ENCODE peak calls at places on chromosomes 6 and 20, in six cellular contexts. M is stimulated activated CD4-positive, alpha-beta T cell treated with anti-CD3 and anti-CD28 coated beads, Interleukin-2, amount 100 ng/mL, for 48 hours; V is effector CD4-positive, alpha-beta T cell; D is stromal cell of bone marrow; B is Kasumi-1; W is NCI-H1694. T is an unnamed sample.

GRCh38 chr20:38725959-38726848 is 1.9 kb downstream of the SLC32A1 start:
- DNase-seq in M (peak; percentile 46), V (no peak), D (no peak), W (peak; percentile 38), B (no peak), T (peak; percentile 48)

GRCh38 chr6:11912420-11912819 is 99.7 kb upstream of the HIVEP1 start:
- DNase-seq in B (peak; percentile 2), M (no peak), W (no peak), D (no peak), V (no peak), T (no peak)

GRCh38 chr6:50791900-50792508 is 26.7 kb upstream of the TFAP2B start:
- DNase-seq in W (peak; percentile 37), V (no peak), B (peak; percentile 60), D (peak; percentile 9), M (no peak), T (peak; percentile 78)

GRCh38 chr6:37622639-37623038 is 75.0 kb downstream of the MDGA1 start:
- DNase-seq in V (no peak), W (no peak), D (no peak), B (no peak), M (peak; percentile 37), T (no peak)

GRCh38 chr20:10414982-10415650 is 18.9 kb downstream of the MKKS start:
- DNase-seq in D (no peak), M (no peak), W (no peak), B (no peak), V (no peak), T (no peak)

GRCh38 chr6:8830794-8831193 is 395.4 kb upstream of the SLC35B3 start:
- DNase-seq in D (no peak), W (no peak), V (no peak), B (no peak), M (no peak), T (no peak)

GRCh38 chr20:49181265-49181877 is 6.8 kb downstream of the STAU1 start:
- DNase-seq in V (no peak), B (no peak), W (no peak), M (no peak), D (no peak), T (no peak)

GRCh38 chr6:156798091-156798735 is 21.0 kb downstream of the ARID1B start:
- DNase-seq in W (no peak), V (no peak), D (no peak), B (no peak), M (no peak), T (no peak)

GRCh38 chr6:31396422-31397152 is 6.8 kb upstream of the MICA start:
- DNase-seq in W (peak; percentile 50), V (peak; percentile 85), M (peak; percentile 93), B (peak; percentile 34), D (no peak), T (peak; percentile 83)

GRCh38 chr6:636488-636887 is 20.4 kb downstream of the HUS1B start:
- DNase-seq in W (no peak), M (no peak), V (no peak), B (no peak), D (no peak), T (no peak)

GRCh38 chr6:27605401-27606342 is 132.8 kb upstream of the ZNF184 start:
- DNase-seq in B (no peak), V (no peak), W (no peak), M (no peak), D (no peak), T (peak; percentile 86)

GRCh38 chr20:1299522-1299921 is 29.4 kb downstream of the SDCBP2 start:
- DNase-seq in B (no peak), M (peak; percentile 36), D (no peak), V (no peak), W (no peak), T (no peak)

GRCh38 chr6:31480574-31480973 is 17.4 kb upstream of the MICB start:
- DNase-seq in W (no peak), M (no peak), B (no peak), D (no peak), V (no peak), T (no peak)

GRCh38 chr6:50819527-50819905 is 845 bp downstream of the TFAP2B start:
- DNase-seq in V (no peak), M (no peak), B (no peak), D (no peak), W (no peak), T (peak; percentile 28)

GRCh38 chr6:41093729-41094128 is 21.0 kb downstream of the NFYA start:
- DNase-seq in W (no peak), D (no peak), B (no peak), V (no peak), M (no peak), T (no peak)

GRCh38 chr6:122749451-122750050 is 30.0 kb upstream of the FABP7 start:
- DNase-seq in D (no peak), B (no peak), V (no peak), W (no peak), M (no peak), T (no peak)

GRCh38 chr20:35595456-35595855 is 20.2 kb upstream of the SPAG4 start:
- DNase-seq in W (no peak), M (no peak), D (no peak), B (no peak), V (no peak), T (no peak)

GRCh38 chr6:99573980-99574617 is 5.6 kb upstream of the CCNC start:
- DNase-seq in W (no peak), M (no peak), D (no peak), B (no peak), V (no peak), T (no peak)

GRCh38 chr20:20373046-20373706 is 5.3 kb downstream of the INSM1 start:
- DNase-seq in V (no peak), D (peak; percentile 25), W (peak; percentile 31), M (no peak), B (no peak), T (no peak)

GRCh38 chr6:143555071-143555492 is 43.6 kb upstream of the FUCA2 start:
- DNase-seq in V (no peak), M (no peak), D (no peak), B (peak; percentile 39), W (no peak), T (no peak)

GRCh38 chr6:129765008-129765407 is 55.0 kb upstream of the ARHGAP18 start:
- DNase-seq in M (no peak), V (no peak), D (no peak), B (no peak), W (no peak), T (no peak)

GRCh38 chr6:43831211-43831610 is 61.2 kb downstream of the VEGFA start:
- DNase-seq in B (no peak), W (no peak), M (no peak), V (no peak), D (no peak), T (peak; percentile 68)

GRCh38 chr6:56400273-56400672 is 152.9 kb upstream of the COL21A1 start:
- DNase-seq in M (no peak), B (no peak), W (no peak), V (no peak), D (no peak), T (no peak)

GRCh38 chr6:138403324-138403800 is 661 bp upstream of the HEBP2 start:
- DNase-seq in D (no peak), V (peak; percentile 23), B (peak; percentile 28), W (peak; percentile 2), M (peak; percentile 21), T (peak; percentile 69)

GRCh38 chr6:10838794-10839333 is 525 bp upstream of the MAK start:
- DNase-seq in W (no peak), V (no peak), M (peak; percentile 14), B (peak; percentile 55), D (no peak), T (no peak)

GRCh38 chr6:100913400-100914276 is 32.5 kb upstream of the ASCC3 start:
- DNase-seq in D (no peak), W (no peak), V (no peak), B (no peak), M (no peak), T (peak; percentile 71)

GRCh38 chr20:48822879-48823385 is 4.9 kb downstream of the PREX1 start:
- DNase-seq in B (peak; percentile 55), D (no peak), M (no peak), V (no peak), W (no peak), T (no peak)

GRCh38 chr20:3927486-3928291 is 38.5 kb downstream of the PANK2 start:
- DNase-seq in M (no peak), W (peak; percentile 70), B (no peak), D (no peak), V (no peak), T (peak; percentile 19)

GRCh38 chr20:63344616-63345327 is 16.4 kb downstream of the CHRNA4 start:
- DNase-seq in V (no peak), M (no peak), W (no peak), B (no peak), D (peak; percentile 22), T (no peak)

GRCh38 chr6:35058041-35058675 is 83.0 kb downstream of the TCP11 start:
- DNase-seq in D (no peak), B (no peak), W (peak; percentile 52), M (no peak), V (no peak), T (peak; percentile 50)

GRCh38 chr6:44247338-44248302 is 719 bp downstream of the HSP90AB1 start:
- DNase-seq in V (peak; percentile 87), B (peak; percentile 29), W (no peak), M (peak; percentile 86), D (no peak), T (peak; percentile 81)

GRCh38 chr20:57902478-57902877 is 192.7 kb upstream of the PMEPA1 start:
- DNase-seq in B (no peak), M (no peak), D (peak; percentile 28), W (no peak), V (no peak), T (no peak)

GRCh38 chr20:43955244-43956191 is 40.9 kb downstream of the TOX2 start:
- DNase-seq in D (peak; percentile 98), B (peak; percentile 74), V (peak; percentile 29), M (no peak), W (no peak), T (no peak)

GRCh38 chr20:9985773-9986172 is 49.0 kb upstream of the ANKEF1 start:
- DNase-seq in W (no peak), D (no peak), V (no peak), B (no peak), M (no peak), T (no peak)

GRCh38 chr6:154901856-154902552 is 93.1 kb upstream of the TIAM2 start:
- DNase-seq in V (no peak), B (no peak), W (peak; percentile 67), D (no peak), M (no peak), T (no peak)

T was measured in hepatocyte.